ENCODE peak calls at places on chromosomes 6 and 20, in eight cellular contexts. L is RWPE2, T is BE2C, R is right cardiac atrium, C is bronchial epithelial cell, E is stomach, H is lower leg skin, U is tibial artery. A is an unnamed sample.

GRCh38 chr20:24675651-24676352 is 206.4 kb downstream of the SYNDIG1 start:
- DNase-seq in L (peak), T (peak), R (no peak), C (no peak), E (no peak), H (no peak), U (peak), A (no peak)

GRCh38 chr6:116633685-116634084 is 17.4 kb downstream of the RSPH4A start:
- DNase-seq in L (no peak), T (no peak), R (no peak), C (no peak), E (no peak), H (no peak), U (no peak), A (no peak)

GRCh38 chr6:167113047-167113446 is 9.8 kb upstream of the CCR6 start:
- DNase-seq in L (no peak), T (no peak), R (no peak), C (no peak), E (no peak), H (no peak), U (no peak), A (no peak)

GRCh38 chr6:6557504-6557839 is 31.0 kb upstream of the LY86 start:
- DNase-seq in L (no peak), T (no peak), R (no peak), C (no peak), E (no peak), H (no peak), U (no peak), A (no peak)

GRCh38 chr6:163951990-163952389 is 537.5 kb downstream of the QKI start:
- DNase-seq in L (no peak), T (no peak), R (peak), C (no peak), E (no peak), H (no peak), U (no peak), A (peak)

GRCh38 chr20:1297486-1297885 is 31.4 kb downstream of the SNPH start:
- DNase-seq in L (no peak), T (no peak), R (no peak), C (no peak), E (no peak), H (no peak), U (no peak), A (no peak)

GRCh38 chr6:107082045-107082444 is 33.3 kb downstream of the BEND3 start:
- DNase-seq in L (no peak), T (no peak), R (no peak), C (peak), E (no peak), H (no peak), U (peak), A (no peak)

GRCh38 chr20:34069341-34070078 is 42.5 kb downstream of the EIF2S2 start:
- DNase-seq in L (no peak), T (peak), R (peak), C (peak), E (peak), H (peak), U (peak), A (peak)

GRCh38 chr20:43824699-43825402 is 89.8 kb upstream of the TOX2 start:
- DNase-seq in L (peak), T (peak), R (no peak), C (no peak), E (no peak), H (no peak), U (no peak), A (peak)

GRCh38 chr6:683742-684440 is 9.0 kb downstream of the EXOC2 start:
- DNase-seq in L (no peak), T (peak), R (peak), C (no peak), E (no peak), H (no peak), U (no peak), A (peak)

GRCh38 chr6:90432937-90433336 is 136.3 kb upstream of the BACH2 start:
- DNase-seq in L (no peak), T (no peak), R (no peak), C (no peak), E (no peak), H (no peak), U (no peak), A (no peak)

GRCh38 chr6:20900396-20901160 is 366.3 kb downstream of the CDKAL1 start:
- DNase-seq in L (no peak), T (no peak), R (no peak), C (no peak), E (no peak), H (no peak), U (no peak), A (no peak)

GRCh38 chr6:36343109-36343508 is 6.4 kb upstream of the BNIP5 start:
- DNase-seq in L (no peak), T (no peak), R (no peak), C (no peak), E (no peak), H (no peak), U (no peak), A (no peak)

GRCh38 chr6:12751694-12752304 is 35.2 kb downstream of the PHACTR1 start:
- DNase-seq in L (no peak), T (peak), R (peak), C (peak), E (peak), H (no peak), U (no peak), A (peak)

GRCh38 chr6:33925210-33925609 is 121.4 kb upstream of the MLN start:
- DNase-seq in L (no peak), T (no peak), R (no peak), C (no peak), E (no peak), H (no peak), U (no peak), A (no peak)

GRCh38 chr6:72042088-72042487 is 155.7 kb downstream of the RIMS1 start:
- DNase-seq in L (no peak), T (no peak), R (no peak), C (peak), E (no peak), H (no peak), U (no peak), A (no peak)

GRCh38 chr20:34549291-34549928 is 9.1 kb upstream of the MAP1LC3A start:
- DNase-seq in L (no peak), T (no peak), R (no peak), C (peak), E (no peak), H (no peak), U (no peak), A (no peak)

GRCh38 chr20:36407196-36407733 is 101.1 kb downstream of the DLGAP4 start:
- DNase-seq in L (no peak), T (no peak), R (no peak), C (peak), E (no peak), H (no peak), U (no peak), A (no peak)

GRCh38 chr6:83221886-83222479 is 28.8 kb downstream of the RWDD2A start:
- DNase-seq in L (no peak), T (no peak), R (no peak), C (peak), E (no peak), H (no peak), U (no peak), A (no peak)

GRCh38 chr20:62739067-62739466 is 30.4 kb downstream of the NTSR1 start:
- DNase-seq in L (peak), T (no peak), R (peak), C (no peak), E (no peak), H (peak), U (peak), A (no peak)

GRCh38 chr6:156698239-156699016 is 78.8 kb upstream of the ARID1B start:
- DNase-seq in L (no peak), T (no peak), R (no peak), C (no peak), E (no peak), H (no peak), U (no peak), A (no peak)

GRCh38 chr6:44247338-44248302 is 719 bp downstream of the HSP90AB1 start:
- DNase-seq in L (no peak), T (peak), R (peak), C (no peak), E (peak), H (peak), U (peak), A (peak)

GRCh38 chr6:19317587-19317986 is 519.6 kb upstream of the ID4 start:
- DNase-seq in L (no peak), T (no peak), R (no peak), C (no peak), E (no peak), H (no peak), U (no peak), A (no peak)

GRCh38 chr6:19309661-19310060 is 527.5 kb upstream of the ID4 start:
- DNase-seq in L (no peak), T (no peak), R (no peak), C (no peak), E (no peak), H (no peak), U (no peak), A (no peak)

GRCh38 chr6:19312291-19312978 is 524.7 kb upstream of the ID4 start:
- DNase-seq in L (no peak), T (no peak), R (no peak), C (no peak), E (no peak), H (no peak), U (no peak), A (no peak)

GRCh38 chr6:19311786-19312185 is 525.4 kb upstream of the ID4 start:
- DNase-seq in L (no peak), T (no peak), R (no peak), C (no peak), E (no peak), H (no peak), U (no peak), A (no peak)
- H3K4me3 ChIP-seq in L (no peak), T (no peak), R (no peak), C (no peak), E (no peak), H (no peak), U (no peak), A (no peak)

DNA sequence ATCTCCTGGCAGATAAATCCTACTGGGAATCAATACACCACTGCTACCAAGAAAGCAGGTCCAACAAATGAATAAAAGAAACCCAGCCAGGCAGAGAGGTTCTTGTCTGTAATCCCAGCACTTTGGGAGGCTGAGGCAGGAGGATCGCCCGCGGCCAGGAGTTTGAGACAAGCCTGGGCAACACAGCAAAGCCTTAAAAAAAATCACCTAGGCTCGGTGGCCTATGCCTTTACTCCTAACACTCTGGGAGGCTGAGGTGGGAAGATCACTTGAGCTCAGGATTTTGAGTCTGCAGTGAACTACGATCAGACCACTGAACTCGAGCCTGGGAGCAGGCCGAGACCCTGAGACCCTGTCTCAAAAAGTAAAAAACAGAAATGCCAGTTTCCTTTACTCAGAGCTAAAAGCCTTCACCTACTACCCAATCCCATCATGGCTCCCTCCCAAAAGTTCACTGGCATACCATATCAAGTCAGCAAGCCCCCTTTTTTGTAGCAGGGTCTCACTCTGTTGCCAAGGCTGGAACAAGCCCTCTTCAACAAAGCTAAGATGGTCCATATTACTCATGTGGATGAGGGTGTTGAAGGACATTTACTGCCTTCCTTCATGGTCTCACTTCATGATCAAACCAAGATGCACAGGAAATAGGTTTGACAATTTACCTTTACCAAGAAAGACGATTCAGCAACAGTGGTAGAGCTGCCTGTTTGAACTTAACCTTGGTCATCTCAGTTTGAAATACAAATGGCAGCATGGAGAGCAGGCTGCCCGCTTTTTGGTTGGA is 5.3 kb downstream of the SNX5 start:
- DNase-seq in L (no peak), T (no peak), R (no peak), C (no peak), E (no peak), H (no peak), U (no peak), A (peak)
- H3K4me3 ChIP-seq in L (no peak), T (no peak), R (no peak), C (no peak), E (no peak), H (no peak), U (no peak), A (no peak)

GRCh38 chr6:45930419-45931059 is 85.1 kb downstream of the CLIC5 start:
- DNase-seq in L (no peak), T (peak), R (peak), C (peak), E (peak), H (peak), U (peak), A (peak)
- H3K4me3 ChIP-seq in L (no peak), T (no peak), R (no peak), C (no peak), E (no peak), H (no peak), U (no peak), A (no peak)

GRCh38 chr20:53302695-53303094 is 290.9 kb downstream of the ZNF217 start:
- DNase-seq in L (no peak), T (no peak), R (no peak), C (no peak), E (no peak), H (no peak), U (no peak), A (no peak)
- H3K4me3 ChIP-seq in L (no peak), T (no peak), R (no peak), C (no peak), E (no peak), H (no peak), U (no peak), A (no peak)

DNA sequence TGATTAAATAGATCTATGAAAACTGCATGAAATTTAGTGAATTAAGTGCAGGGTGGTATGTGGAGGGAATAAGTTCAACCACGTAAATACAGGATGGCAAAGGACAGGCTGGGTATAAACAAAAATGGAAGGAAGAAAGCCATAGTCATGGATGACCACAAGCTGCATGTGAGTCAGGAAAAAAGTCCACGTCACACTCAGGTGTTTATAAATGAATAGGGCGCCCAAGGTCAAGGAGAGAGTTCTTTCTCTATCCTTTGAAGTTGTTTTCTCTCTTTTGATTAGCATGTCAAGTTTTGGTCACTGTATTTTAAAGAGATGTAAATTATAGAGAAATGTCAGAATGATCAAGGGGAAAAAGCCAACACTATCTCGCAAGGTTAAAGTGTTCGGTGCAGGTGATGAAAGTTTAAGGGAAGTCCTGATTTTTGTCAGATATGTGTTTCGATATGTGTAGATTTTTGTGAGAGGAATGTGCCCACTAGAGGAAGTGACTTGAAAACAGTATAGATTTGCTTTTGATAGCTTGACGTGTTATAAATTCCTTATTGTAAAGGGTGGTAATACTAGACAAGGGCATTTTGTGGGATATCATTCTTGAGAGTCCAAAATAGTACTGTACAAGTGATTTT is 58.7 kb downstream of the MAP3K4 start:
- DNase-seq in L (no peak), T (no peak), R (no peak), C (no peak), E (no peak), H (no peak), U (no peak), A (no peak)
- H3K4me3 ChIP-seq in L (no peak), T (no peak), R (no peak), C (no peak), E (no peak), H (no peak), U (no peak), A (no peak)

DNA sequence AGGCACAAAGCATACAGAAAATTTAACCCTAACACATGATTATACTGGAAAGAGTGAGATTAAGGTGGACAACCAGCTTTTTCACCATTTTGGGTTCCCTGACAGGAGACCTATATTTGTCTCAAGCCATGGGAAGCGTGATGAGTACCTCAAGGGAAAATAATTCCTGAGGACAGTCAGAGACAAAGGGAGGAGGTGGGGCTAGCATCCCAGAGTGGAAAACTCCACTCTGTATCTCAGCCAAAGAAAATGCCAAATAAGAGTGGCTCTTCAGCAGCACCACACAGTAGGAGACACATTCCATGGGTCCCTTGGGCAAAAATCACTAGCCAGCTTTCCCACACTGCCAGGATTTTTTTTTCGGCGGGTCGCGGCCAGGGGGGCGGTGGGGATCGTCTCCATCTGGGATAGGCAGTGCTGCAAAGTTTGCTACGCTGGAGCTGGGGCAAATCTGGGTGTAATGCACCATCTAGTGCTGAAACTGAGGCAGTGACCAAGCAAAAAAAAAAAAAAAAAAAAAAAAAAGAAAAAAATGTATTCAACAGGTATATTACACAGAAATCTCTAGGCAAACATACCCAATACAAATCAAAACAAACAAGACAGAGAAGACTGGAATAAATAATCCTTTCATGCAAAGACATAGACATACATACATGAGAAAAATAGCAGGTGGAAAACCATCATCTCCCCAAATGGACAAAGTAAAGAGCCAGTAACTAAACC is 77.3 kb upstream of the SLC35F1 start:
- DNase-seq in L (no peak), T (peak), R (no peak), C (peak), E (no peak), H (no peak), U (no peak), A (peak)
- H3K4me3 ChIP-seq in L (peak), T (peak), R (peak), C (no peak), E (no peak), H (no peak), U (no peak), A (peak)